ENCODE peak calls at places on chromosome 13, in five cellular contexts. One of them, this sample, is unnamed.

GRCh38 chr13:100484708-100485107 is 103.9 kb downstream of the GGACT start:
- DNase-seq in T-helper 17 cell: no peak
- DNase-seq in EL: no peak
- DNase-seq in T1000: no peak
- DNase-seq in NCI-H2081: no peak
- DNase-seq in this sample: no peak

GRCh38 chr13:114315074-114315785 is 927 bp downstream of the CHAMP1 start:
- DNase-seq in T-helper 17 cell: no peak
- DNase-seq in EL: no peak
- DNase-seq in T1000: no peak
- DNase-seq in NCI-H2081: no peak
- DNase-seq in this sample: no peak

GRCh38 chr13:49304763-49305695 is 57.3 kb downstream of the CDADC1 start:
- DNase-seq in T-helper 17 cell: no peak
- DNase-seq in EL: no peak
- DNase-seq in T1000: no peak
- DNase-seq in NCI-H2081: no peak
- DNase-seq in this sample: no peak

GRCh38 chr13:41516760-41517159 is 59.4 kb downstream of the RGCC start:
- DNase-seq in T-helper 17 cell: no peak
- DNase-seq in EL: no peak
- DNase-seq in T1000: no peak
- DNase-seq in NCI-H2081: no peak
- DNase-seq in this sample: no peak

GRCh38 chr13:62014299-62014698 is 598.6 kb upstream of the PCDH20 start:
- DNase-seq in T-helper 17 cell: no peak
- DNase-seq in EL: no peak
- DNase-seq in T1000: no peak
- DNase-seq in NCI-H2081: peak; percentile 64
- DNase-seq in this sample: peak; percentile 13

GRCh38 chr13:110349239-110349638 is 42.2 kb downstream of the COL4A2 start:
- DNase-seq in T-helper 17 cell: no peak
- DNase-seq in EL: no peak
- DNase-seq in T1000: no peak
- DNase-seq in NCI-H2081: no peak
- DNase-seq in this sample: no peak

GRCh38 chr13:36870050-36870692 is 49.9 kb downstream of the SMAD9 start:
- DNase-seq in T-helper 17 cell: no peak
- DNase-seq in EL: no peak
- DNase-seq in T1000: no peak
- DNase-seq in NCI-H2081: no peak
- DNase-seq in this sample: no peak

GRCh38 chr13:86946734-86947133 is 724.4 kb upstream of the SLITRK5 start:
- DNase-seq in T-helper 17 cell: no peak
- DNase-seq in EL: no peak
- DNase-seq in T1000: no peak
- DNase-seq in NCI-H2081: no peak
- DNase-seq in this sample: no peak

GRCh38 chr13:92804346-92804745 is 422.3 kb upstream of the GPC6 start:
- DNase-seq in T-helper 17 cell: no peak
- DNase-seq in EL: peak; percentile 71
- DNase-seq in T1000: no peak
- DNase-seq in NCI-H2081: no peak
- DNase-seq in this sample: no peak

GRCh38 chr13:28819046-28819747 is 942 bp upstream of the MTUS2 start:
- DNase-seq in T-helper 17 cell: no peak
- DNase-seq in EL: peak; percentile 76
- DNase-seq in T1000: no peak
- DNase-seq in NCI-H2081: no peak
- DNase-seq in this sample: no peak

GRCh38 chr13:40452741-40453665 is 213.4 kb downstream of the FOXO1 start:
- DNase-seq in T-helper 17 cell: no peak
- DNase-seq in EL: peak; percentile 40
- DNase-seq in T1000: no peak
- DNase-seq in NCI-H2081: no peak
- DNase-seq in this sample: peak; percentile 19

GRCh38 chr13:111033172-111034133 is 81.7 kb upstream of the ARHGEF7 start:
- DNase-seq in T-helper 17 cell: no peak
- DNase-seq in EL: no peak
- DNase-seq in T1000: no peak
- DNase-seq in NCI-H2081: no peak
- DNase-seq in this sample: no peak

GRCh38 chr13:112184261-112184660 is 117.3 kb downstream of the SOX1 start:
- DNase-seq in T-helper 17 cell: no peak
- DNase-seq in EL: no peak
- DNase-seq in T1000: no peak
- DNase-seq in NCI-H2081: no peak
- DNase-seq in this sample: no peak

GRCh38 chr13:30711375-30711774 is 24.0 kb upstream of the ALOX5AP start:
- DNase-seq in T-helper 17 cell: no peak
- DNase-seq in EL: no peak
- DNase-seq in T1000: no peak
- DNase-seq in NCI-H2081: no peak
- DNase-seq in this sample: no peak

GRCh38 chr13:30805603-30806011 is 70.3 kb downstream of the ALOX5AP start:
- DNase-seq in T-helper 17 cell: no peak
- DNase-seq in EL: no peak
- DNase-seq in T1000: no peak
- DNase-seq in NCI-H2081: no peak
- DNase-seq in this sample: no peak

GRCh38 chr13:43271152-43271551 is 247.8 kb downstream of the DNAJC15 start:
- DNase-seq in T-helper 17 cell: no peak
- DNase-seq in EL: no peak
- DNase-seq in T1000: no peak
- DNase-seq in NCI-H2081: no peak
- DNase-seq in this sample: no peak

GRCh38 chr13:99265823-99266426 is 7.7 kb upstream of the GPR18 start:
- DNase-seq in T-helper 17 cell: no peak
- DNase-seq in EL: peak; percentile 57
- DNase-seq in T1000: no peak
- DNase-seq in NCI-H2081: peak; percentile 60
- DNase-seq in this sample: peak; percentile 49

GRCh38 chr13:51764184-51765141 is 39.5 kb downstream of the DHRS12 start:
- DNase-seq in T-helper 17 cell: peak; percentile 45
- DNase-seq in EL: peak; percentile 78
- DNase-seq in T1000: peak; percentile 27
- DNase-seq in NCI-H2081: peak; percentile 3
- DNase-seq in this sample: peak; percentile 55

GRCh38 chr13:36979361-36980040 is 19.6 kb downstream of the ALG5 start:
- DNase-seq in T-helper 17 cell: no peak
- DNase-seq in EL: peak; percentile 73
- DNase-seq in T1000: no peak
- DNase-seq in NCI-H2081: no peak
- DNase-seq in this sample: no peak

GRCh38 chr13:44271915-44272341 is 101.7 kb upstream of the SERP2 start:
- DNase-seq in T-helper 17 cell: no peak
- DNase-seq in EL: no peak
- DNase-seq in T1000: no peak
- DNase-seq in NCI-H2081: no peak
- DNase-seq in this sample: no peak

GRCh38 chr13:65914707-65915106 is 1315.4 kb downstream of the PCDH9 start:
- DNase-seq in T-helper 17 cell: no peak
- DNase-seq in EL: peak; percentile 53
- DNase-seq in T1000: no peak
- DNase-seq in NCI-H2081: no peak
- DNase-seq in this sample: no peak

GRCh38 chr13:78193853-78194252 is 275.2 kb upstream of the EDNRB start:
- DNase-seq in T-helper 17 cell: no peak
- DNase-seq in EL: peak; percentile 2
- DNase-seq in T1000: no peak
- DNase-seq in NCI-H2081: no peak
- DNase-seq in this sample: peak; percentile 1

GRCh38 chr13:93283255-93283654 is 56.6 kb downstream of the GPC6 start:
- DNase-seq in T-helper 17 cell: no peak
- DNase-seq in EL: no peak
- DNase-seq in T1000: no peak
- DNase-seq in NCI-H2081: no peak
- DNase-seq in this sample: no peak